ENCODE peak calls at places on chromosome 19, in six cellular contexts. T, Y, U, R, G and K are unnamed samples.

GRCh38 chr19:3670258-3670795 is 29.9 kb downstream of the PIP5K1C start:
- DNase-seq in Y (no peak), U (no peak), T (no peak), R (peak; percentile 81), G (no peak), K (no peak)

GRCh38 chr19:3503036-3503572 is 2.6 kb upstream of the DOHH start:
- DNase-seq in U (no peak), R (no peak), Y (no peak), T (no peak), G (no peak), K (no peak)

GRCh38 chr19:6963937-6964336 is 57.3 kb downstream of the MBD3L2B start:
- DNase-seq in T (no peak), R (no peak), Y (no peak), G (no peak), U (peak; percentile 38), K (no peak)

GRCh38 chr19:44539236-44539819 is 9.9 kb upstream of the CEACAM20 start:
- DNase-seq in G (no peak), U (no peak), R (no peak), T (no peak), Y (no peak), K (no peak)

GRCh38 chr19:947707-948533 is 22.1 kb downstream of the ARID3A start:
- DNase-seq in U (no peak), T (no peak), R (peak; percentile 37), G (no peak), Y (no peak), K (peak; percentile 62)

GRCh38 chr19:12785431-12786011 is 5.8 kb upstream of the JUNB start:
- DNase-seq in U (no peak), Y (no peak), R (no peak), G (no peak), T (no peak), K (no peak)

GRCh38 chr19:30023330-30023729 is 81.3 kb downstream of the URI1 start:
- DNase-seq in Y (no peak), T (no peak), U (no peak), R (no peak), G (no peak), K (no peak)

GRCh38 chr19:48627211-48627864 is 8.0 kb downstream of the SPHK2 start:
- DNase-seq in U (no peak), Y (no peak), R (no peak), T (peak; percentile 34), G (no peak), K (no peak)

GRCh38 chr19:15563325-15563794 is 51.7 kb upstream of the CYP4F8 start:
- DNase-seq in G (no peak), U (no peak), R (no peak), T (peak; percentile 48), Y (no peak), K (no peak)